ENCODE peak calls at places on chromosomes 1 and 21, in six cellular contexts. One of them, this sample, is unnamed.

GRCh38 chr1:31617917-31618746 is 643 bp downstream of the HCRTR1 start:
- DNase-seq in A549: peak; percentile 27
- DNase-seq in Caco-2: no peak
- DNase-seq in HFF-Myc: no peak
- DNase-seq in AG04450: no peak
- DNase-seq in AG09309: no peak
- DNase-seq in this sample: no peak

GRCh38 chr1:94095744-94096469 is 25.0 kb downstream of the ABCA4 start:
- DNase-seq in A549: no peak
- DNase-seq in Caco-2: no peak
- DNase-seq in HFF-Myc: no peak
- DNase-seq in AG04450: no peak
- DNase-seq in AG09309: no peak
- DNase-seq in this sample: no peak

GRCh38 chr21:37513383-37513782 is 146.8 kb downstream of the DYRK1A start:
- DNase-seq in A549: no peak
- DNase-seq in Caco-2: no peak
- DNase-seq in HFF-Myc: no peak
- DNase-seq in AG04450: no peak
- DNase-seq in AG09309: no peak
- DNase-seq in this sample: no peak

GRCh38 chr1:210496063-210496462 is 167.4 kb downstream of the HHAT start:
- DNase-seq in A549: no peak
- DNase-seq in Caco-2: no peak
- DNase-seq in HFF-Myc: no peak
- DNase-seq in AG04450: peak; percentile 61
- DNase-seq in AG09309: peak; percentile 32
- DNase-seq in this sample: peak; percentile 39

GRCh38 chr1:172699111-172699510 is 40.2 kb downstream of the FASLG start:
- DNase-seq in A549: no peak
- DNase-seq in Caco-2: no peak
- DNase-seq in HFF-Myc: no peak
- DNase-seq in AG04450: no peak
- DNase-seq in AG09309: no peak
- DNase-seq in this sample: no peak

GRCh38 chr21:42093991-42094417 is 22.9 kb downstream of the UMODL1 start:
- DNase-seq in A549: no peak
- DNase-seq in Caco-2: no peak
- DNase-seq in HFF-Myc: no peak
- DNase-seq in AG04450: peak; percentile 72
- DNase-seq in AG09309: peak; percentile 89
- DNase-seq in this sample: no peak

GRCh38 chr1:20485527-20486456 is at the start of gene CAMK2N1:
- DNase-seq in A549: peak; percentile 64
- DNase-seq in Caco-2: peak; percentile 75
- DNase-seq in HFF-Myc: no peak
- DNase-seq in AG04450: no peak
- DNase-seq in AG09309: no peak
- DNase-seq in this sample: no peak

GRCh38 chr1:1216770-1217620 is 3.0 kb upstream of the TNFRSF4 start:
- DNase-seq in A549: no peak
- DNase-seq in Caco-2: no peak
- DNase-seq in HFF-Myc: no peak
- DNase-seq in AG04450: no peak
- DNase-seq in AG09309: no peak
- DNase-seq in this sample: no peak

GRCh38 chr1:16153110-16153998 is 2.5 kb downstream of the EPHA2 start:
- DNase-seq in A549: no peak
- DNase-seq in Caco-2: no peak
- DNase-seq in HFF-Myc: no peak
- DNase-seq in AG04450: no peak
- DNase-seq in AG09309: no peak
- DNase-seq in this sample: no peak

GRCh38 chr1:16155537-16156410 is at the start of gene EPHA2:
- DNase-seq in A549: peak; percentile 91
- DNase-seq in Caco-2: peak; percentile 96
- DNase-seq in HFF-Myc: peak; percentile 64
- DNase-seq in AG04450: peak; percentile 55
- DNase-seq in AG09309: no peak
- DNase-seq in this sample: no peak

GRCh38 chr1:16151985-16152384 is 3.9 kb downstream of the EPHA2 start:
- DNase-seq in A549: no peak
- DNase-seq in Caco-2: no peak
- DNase-seq in HFF-Myc: no peak
- DNase-seq in AG04450: no peak
- DNase-seq in AG09309: no peak
- DNase-seq in this sample: no peak

GRCh38 chr1:16152521-16153087 is 3.3 kb downstream of the EPHA2 start:
- DNase-seq in A549: no peak
- DNase-seq in Caco-2: no peak
- DNase-seq in HFF-Myc: no peak
- DNase-seq in AG04450: no peak
- DNase-seq in AG09309: no peak
- DNase-seq in this sample: no peak

GRCh38 chr1:16153999-16154673 is 1.7 kb downstream of the EPHA2 start:
- DNase-seq in A549: no peak
- DNase-seq in Caco-2: no peak
- DNase-seq in HFF-Myc: no peak
- DNase-seq in AG04450: no peak
- DNase-seq in AG09309: no peak
- DNase-seq in this sample: no peak
- H3K4me3 ChIP-seq in A549: peak overlapping the region; percentile 93
- H3K4me3 ChIP-seq in Caco-2: peak overlapping the region; percentile 84
- H3K4me3 ChIP-seq in HFF-Myc: peak overlapping the region; percentile 74
- H3K4me3 ChIP-seq in AG04450: peak overlapping the region; percentile 88
- H3K4me3 ChIP-seq in AG09309: peak overlapping the region; percentile 89
- H3K4me3 ChIP-seq in this sample: peak overlapping the region; percentile 80

GRCh38 chr1:18530567-18531502 is 50.1 kb downstream of the KLHDC7A start:
- DNase-seq in A549: no peak
- DNase-seq in Caco-2: no peak
- DNase-seq in HFF-Myc: no peak
- DNase-seq in AG04450: no peak
- DNase-seq in AG09309: no peak
- DNase-seq in this sample: no peak
- TF ChIP-seq CTCF in A549: no peak
- TF ChIP-seq CTCF in Caco-2: no peak
- TF ChIP-seq CTCF in HFF-Myc: no peak
- TF ChIP-seq CTCF in AG04450: no peak
- TF ChIP-seq CTCF in AG09309: no peak
- TF ChIP-seq CTCF in this sample: no peak

GRCh38 chr1:21509351-21510112 is at the start of gene ALPL:
- DNase-seq in A549: no peak
- DNase-seq in Caco-2: no peak
- DNase-seq in HFF-Myc: no peak
- DNase-seq in AG04450: no peak
- DNase-seq in AG09309: no peak
- DNase-seq in this sample: no peak

GRCh38 chr1:21506804-21507203 is 2.4 kb upstream of the ALPL start:
- DNase-seq in A549: no peak
- DNase-seq in Caco-2: no peak
- DNase-seq in HFF-Myc: no peak
- DNase-seq in AG04450: no peak
- DNase-seq in AG09309: no peak
- DNase-seq in this sample: no peak

GRCh38 chr1:21510113-21510493 is 880 bp downstream of the ALPL start:
- DNase-seq in A549: no peak
- DNase-seq in Caco-2: no peak
- DNase-seq in HFF-Myc: no peak
- DNase-seq in AG04450: no peak
- DNase-seq in AG09309: no peak
- DNase-seq in this sample: no peak

GRCh38 chr1:21507511-21508270 is 1.5 kb upstream of the ALPL start:
- DNase-seq in A549: no peak
- DNase-seq in Caco-2: no peak
- DNase-seq in HFF-Myc: no peak
- DNase-seq in AG04450: no peak
- DNase-seq in AG09309: no peak
- DNase-seq in this sample: no peak

GRCh38 chr1:21508580-21509350 is 458 bp upstream of the ALPL start:
- DNase-seq in A549: peak; percentile 30
- DNase-seq in Caco-2: peak; percentile 50
- DNase-seq in HFF-Myc: no peak
- DNase-seq in AG04450: no peak
- DNase-seq in AG09309: no peak
- DNase-seq in this sample: no peak
- H3K4me3 ChIP-seq in A549: peak overlapping the region; percentile 41
- H3K4me3 ChIP-seq in Caco-2: peak overlapping the region; percentile 25
- H3K4me3 ChIP-seq in HFF-Myc: no peak overlapping the region
- H3K4me3 ChIP-seq in AG04450: peak overlapping the region; percentile 33
- H3K4me3 ChIP-seq in AG09309: no peak overlapping the region
- H3K4me3 ChIP-seq in this sample: peak overlapping the region; percentile 25

DNA sequence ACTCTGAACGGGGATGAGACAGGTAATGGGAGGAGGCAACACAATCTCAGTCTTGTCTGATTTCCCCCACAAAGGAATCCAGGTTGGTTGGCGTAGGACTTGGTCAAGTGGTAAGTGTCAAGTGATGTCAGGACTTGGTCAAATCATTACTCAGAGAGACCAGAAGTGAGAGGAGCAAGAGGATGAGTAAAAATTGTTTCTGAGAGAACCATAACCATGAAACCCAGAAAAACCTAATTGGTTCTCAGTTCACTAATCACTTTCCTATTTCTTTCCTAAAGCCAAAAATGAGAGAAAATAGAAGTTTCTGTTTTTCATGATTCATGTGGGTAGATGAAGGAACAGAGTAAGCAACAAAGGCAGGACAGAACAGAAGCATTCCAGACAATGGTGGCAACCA is 5.0 kb downstream of the PHC2 start:
- DNase-seq in A549: no peak
- DNase-seq in Caco-2: no peak
- DNase-seq in HFF-Myc: no peak
- DNase-seq in AG04450: no peak
- DNase-seq in AG09309: no peak
- DNase-seq in this sample: no peak
- TF ChIP-seq CTCF in A549: no peak
- TF ChIP-seq CTCF in Caco-2: no peak
- TF ChIP-seq CTCF in HFF-Myc: no peak
- TF ChIP-seq CTCF in AG04450: no peak
- TF ChIP-seq CTCF in AG09309: no peak
- TF ChIP-seq CTCF in this sample: no peak

DNA sequence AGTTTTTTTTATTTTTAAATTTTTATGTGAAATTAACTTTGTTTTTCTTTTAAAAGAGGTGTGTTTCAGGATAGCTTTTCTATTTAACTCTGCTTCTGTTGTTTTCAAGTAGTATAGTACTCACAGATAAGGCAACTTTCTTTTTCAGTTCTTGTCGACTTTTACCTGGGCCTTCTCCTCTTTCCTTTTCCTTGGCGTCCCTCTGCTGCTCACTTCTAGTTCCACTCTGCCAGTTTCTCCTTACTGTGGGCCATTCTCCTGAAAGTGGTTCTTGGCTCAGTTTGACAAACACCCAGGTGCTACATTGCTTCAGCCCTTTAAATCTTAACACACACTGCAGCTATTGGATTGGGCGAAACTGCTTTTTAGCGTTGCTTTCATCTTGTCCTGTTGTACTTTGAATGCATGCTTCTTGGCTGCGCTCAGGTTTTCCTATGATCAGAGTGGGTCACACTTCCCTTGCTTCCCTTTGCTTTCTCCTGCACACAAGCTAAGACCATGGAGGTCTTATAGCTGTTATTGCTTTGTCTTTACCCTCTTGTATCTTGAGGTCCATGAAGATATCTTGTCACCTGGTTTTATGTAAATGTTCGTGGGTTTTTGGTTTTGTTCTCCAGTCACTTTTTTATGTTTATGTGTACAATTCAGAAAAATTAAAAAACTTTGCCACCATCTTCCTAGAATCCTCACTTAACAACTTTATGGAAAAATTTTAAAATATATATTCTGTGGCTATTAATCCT is 21.6 kb downstream of the GABPA start:
- DNase-seq in A549: no peak
- DNase-seq in Caco-2: no peak
- DNase-seq in HFF-Myc: no peak
- DNase-seq in AG04450: no peak
- DNase-seq in AG09309: no peak
- DNase-seq in this sample: no peak
- H3K4me3 ChIP-seq in A549: no peak overlapping the region
- H3K4me3 ChIP-seq in Caco-2: no peak overlapping the region
- H3K4me3 ChIP-seq in HFF-Myc: no peak overlapping the region
- H3K4me3 ChIP-seq in AG04450: no peak overlapping the region
- H3K4me3 ChIP-seq in AG09309: no peak overlapping the region
- H3K4me3 ChIP-seq in this sample: no peak overlapping the region